ENCODE peak calls at places on chromosomes 7 and 10, in seven cellular contexts. I is lung, Y is neural progenitor cell, G is mesendoderm, B is HCT116, N is small intestine, D is heart left ventricle. M is an unnamed sample.

GRCh38 chr10:71697938-71698709 is 21.5 kb downstream of the C10orf105 start:
- DNase-seq in Y (no peak), N (no peak), G (no peak), B (no peak), D (no peak), I (no peak), M (no peak)

GRCh38 chr10:88763441-88763840 is 3.6 kb downstream of the LIPN start:
- DNase-seq in I (no peak), G (no peak), D (no peak), Y (no peak), N (no peak), B (no peak), M (no peak)

GRCh38 chr7:145915679-145916078 is 200.9 kb upstream of the CNTNAP2 start:
- DNase-seq in B (no peak), N (no peak), G (no peak), I (no peak), D (no peak), Y (no peak), M (no peak)

GRCh38 chr7:70791341-70791740 is 340.6 kb upstream of the GALNT17 start:
- DNase-seq in B (no peak), Y (no peak), D (no peak), G (no peak), N (no peak), I (no peak), M (no peak)

GRCh38 chr10:121594623-121595320 is 3.5 kb downstream of the FGFR2 start:
- DNase-seq in B (no peak), Y (no peak), I (no peak), N (no peak), G (no peak), D (no peak), M (no peak)

GRCh38 chr7:40772096-40772495 is 637.3 kb downstream of the SUGCT start:
- DNase-seq in G (no peak), I (no peak), N (no peak), B (no peak), Y (no peak), D (no peak), M (no peak)

GRCh38 chr10:124917939-124918830 is 23.7 kb upstream of the ZRANB1 start:
- DNase-seq in I (no peak), G (no peak), N (no peak), D (no peak), Y (no peak), B (no peak), M (no peak)

GRCh38 chr7:15306286-15306685 is 255.5 kb downstream of the AGMO start:
- DNase-seq in B (no peak), G (no peak), I (no peak), D (no peak), N (no peak), Y (no peak), M (no peak)

GRCh38 chr10:69641261-69641980 is 11.4 kb downstream of the FAM241B start:
- DNase-seq in G (no peak), I (no peak), D (no peak), B (no peak), N (no peak), Y (no peak), M (no peak)

GRCh38 chr10:62761115-62761514 is 43.4 kb upstream of the ADO start:
- DNase-seq in I (no peak), Y (no peak), D (no peak), B (no peak), G (no peak), N (no peak), M (no peak)

GRCh38 chr10:62755662-62756653 is 48.6 kb upstream of the ADO start:
- DNase-seq in D (no peak), I (no peak), N (no peak), Y (no peak), G (no peak), B (no peak), M (no peak)

GRCh38 chr10:62760401-62760800 is 44.1 kb upstream of the ADO start:
- DNase-seq in I (no peak), B (no peak), Y (peak; percentile 37), G (no peak), N (peak; percentile 13), D (peak; percentile 59), M (no peak)

GRCh38 chr10:62763155-62763554 is 41.4 kb upstream of the ADO start:
- DNase-seq in N (no peak), I (no peak), D (peak; percentile 81), B (no peak), G (no peak), Y (no peak), M (no peak)

DNA sequence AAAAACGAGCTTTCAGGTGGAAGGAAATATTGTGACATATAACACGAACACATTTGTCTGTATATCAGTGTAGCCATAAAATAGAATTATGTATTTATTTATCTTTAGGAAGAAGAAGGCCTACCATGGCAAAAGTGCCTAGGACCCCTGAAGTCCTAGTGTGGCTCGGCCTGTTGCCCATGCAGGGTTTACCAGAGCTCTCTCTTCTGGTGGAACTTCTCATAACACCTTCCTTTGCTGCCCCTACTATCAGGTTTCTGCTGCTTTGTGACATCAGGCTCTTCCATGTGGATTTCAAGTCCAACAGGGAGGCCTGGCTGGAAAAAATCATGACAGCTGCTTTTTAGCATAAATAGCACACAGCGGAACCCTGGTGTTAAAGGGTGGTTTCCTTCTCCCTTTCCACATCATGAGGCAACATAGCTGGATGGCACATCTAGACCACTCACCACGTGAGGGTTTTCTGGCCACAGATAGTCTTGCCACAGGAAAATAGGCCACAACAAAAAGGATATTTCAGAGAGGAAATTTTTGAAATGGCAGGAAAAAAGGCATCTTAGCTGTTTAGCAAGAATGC is 44.8 kb upstream of the ADO start:
- DNase-seq in B (no peak), N (no peak), D (no peak), I (no peak), G (no peak), Y (no peak), M (no peak)
- H3K27ac ChIP-seq in B (no peak overlapping the region), N (no peak overlapping the region), D (no peak overlapping the region), I (no peak overlapping the region), G (no peak overlapping the region), Y (no peak overlapping the region), M (peak overlapping the region; percentile 47)

GRCh38 chr10:61939575-61940301 is 38.2 kb downstream of the ARID5B start:
- DNase-seq in Y (no peak), I (no peak), G (no peak), B (no peak), N (no peak), D (no peak), M (no peak)
- H3K4me1 ChIP-seq in Y (peaks cover 3% of the 10 kb centered on the region), I (peaks cover 2% of the 10 kb centered on the region), G (no peaks in the 10 kb centered on the region), B (peaks cover 47% of the 10 kb centered on the region), N (no peaks in the 10 kb centered on the region), D (peaks cover 26% of the 10 kb centered on the region), M (no peaks in the 10 kb centered on the region)

GRCh38 chr10:99912057-99912456 is 97.7 kb downstream of the DNMBP start:
- DNase-seq in D (no peak), N (no peak), B (no peak), I (no peak), Y (peak; percentile 23), G (no peak), M (no peak)
- H3K27ac ChIP-seq in D (no peak overlapping the region), N (no peak overlapping the region), B (no peak overlapping the region), I (no peak overlapping the region), Y (no peak overlapping the region), G (no peak overlapping the region), M (no peak overlapping the region)

GRCh38 chr7:100978300-100978699 is 8.9 kb downstream of the MUC12 start:
- DNase-seq in G (no peak), Y (no peak), D (no peak), B (no peak), N (no peak), I (no peak), M (no peak)
- H3K4me1 ChIP-seq in G (no peaks in the 10 kb centered on the region), Y (no peaks in the 10 kb centered on the region), D (no peaks in the 10 kb centered on the region), B (peaks cover under 1% of the 10 kb centered on the region), N (no peaks in the 10 kb centered on the region), I (no peaks in the 10 kb centered on the region), M (no peaks in the 10 kb centered on the region)

GRCh38 chr7:114660007-114660406 is 245.4 kb downstream of the FOXP2 start:
- DNase-seq in D (no peak), B (no peak), N (no peak), Y (no peak), I (no peak), G (no peak), M (no peak)
- H3K27ac ChIP-seq in D (no peak overlapping the region), B (no peak overlapping the region), N (no peak overlapping the region), Y (no peak overlapping the region), I (no peak overlapping the region), G (no peak overlapping the region), M (no peak overlapping the region)

DNA sequence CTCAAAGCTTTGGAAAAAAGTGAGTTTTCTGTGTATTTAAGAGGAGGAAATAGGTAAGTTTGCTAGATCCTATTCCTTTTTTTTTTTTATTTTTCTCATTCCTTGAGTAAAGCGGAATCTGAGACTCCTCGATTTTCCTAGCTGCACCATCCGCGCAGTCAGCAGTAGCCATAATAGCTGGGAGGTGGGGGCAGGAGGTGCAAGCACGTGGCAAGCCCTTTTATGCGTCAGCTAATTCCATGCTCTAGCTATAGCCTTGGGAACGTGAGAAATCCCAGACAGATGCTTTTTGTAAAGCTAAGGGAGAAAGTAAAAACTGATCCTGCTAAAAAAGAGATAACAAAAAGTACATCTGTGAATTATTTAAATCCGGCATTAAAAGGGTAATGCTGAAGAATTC is 33.2 kb upstream of the TPK1 start:
- DNase-seq in N (no peak), Y (no peak), I (no peak), B (no peak), D (no peak), G (no peak), M (no peak)
- H3K4me1 ChIP-seq in N (no peaks in the 10 kb centered on the region), Y (peaks cover 7% of the 10 kb centered on the region), I (no peaks in the 10 kb centered on the region), B (no peaks in the 10 kb centered on the region), D (no peaks in the 10 kb centered on the region), G (peaks cover 6% of the 10 kb centered on the region), M (no peaks in the 10 kb centered on the region)

M was measured in right atrium auricular region.